ENCODE peak calls at places on chromosomes 1 and 21, in eight cellular contexts. P is trophoblast cell, E is endothelial cell of umbilical vein, V is K562, D is mucosa of descending colon, M is lung, H is heart right ventricle, B is uterus. Z is an unnamed sample. For H3K36me3, the result is how much of the 10 kb centered on the place peaks cover.

GRCh38 chr1:45543599-45544417 is 6.8 kb upstream of the AKR1A1 start:
- DNase-seq in D (peak), M (peak), B (no peak), P (peak), H (peak), E (peak), V (no peak), Z (no peak)

GRCh38 chr1:18188820-18189517 is 81.4 kb downstream of the IGSF21 start:
- DNase-seq in P (no peak), M (no peak), E (no peak), H (no peak), B (no peak), V (no peak), D (no peak), Z (no peak)

GRCh38 chr1:157277281-157277680 is 139.1 kb upstream of the ETV3 start:
- DNase-seq in V (no peak), P (no peak), E (no peak), B (no peak), H (no peak), M (no peak), D (no peak), Z (no peak)

GRCh38 chr1:99646885-99647284 is 972 bp downstream of the PALMD start:
- DNase-seq in V (no peak), M (no peak), P (no peak), B (no peak), D (no peak), E (no peak), H (no peak), Z (no peak)

GRCh38 chr1:155207578-155208405 is at the start of gene THBS3:
- DNase-seq in V (no peak), D (peak), H (peak), P (no peak), M (no peak), E (peak), B (peak), Z (peak)

GRCh38 chr1:25135903-25136302 is 96.4 kb downstream of the SYF2 start:
- DNase-seq in D (no peak), M (no peak), P (no peak), H (no peak), B (no peak), E (no peak), V (no peak), Z (peak)

GRCh38 chr1:87644033-87644432 is 315.4 kb downstream of the LMO4 start:
- DNase-seq in B (no peak), D (no peak), E (no peak), M (no peak), H (no peak), P (no peak), V (no peak), Z (no peak)

GRCh38 chr21:45379171-45379900 is 25.6 kb upstream of the COL18A1 start:
- DNase-seq in V (no peak), E (no peak), B (no peak), M (no peak), P (no peak), D (peak), H (no peak), Z (peak)

GRCh38 chr1:112501810-112502641 is 6.7 kb upstream of the WNT2B start:
- DNase-seq in D (peak), E (peak), P (no peak), B (peak), H (peak), M (peak), V (peak), Z (peak)

GRCh38 chr1:50724626-50725286 is 235.3 kb downstream of the FAF1 start:
- DNase-seq in V (no peak), B (no peak), D (no peak), P (no peak), M (no peak), E (peak), H (no peak), Z (no peak)

GRCh38 chr1:22607154-22607553 is 29.3 kb upstream of the C1QA start:
- DNase-seq in M (no peak), H (no peak), V (peak), B (no peak), E (no peak), P (no peak), D (no peak), Z (no peak)

GRCh38 chr1:94160811-94161210 is 39.9 kb upstream of the ABCA4 start:
- DNase-seq in D (no peak), V (no peak), E (peak), B (no peak), H (no peak), M (no peak), P (peak), Z (no peak)

GRCh38 chr1:222818171-222818570 is 3.3 kb downstream of the DISP1 start:
- DNase-seq in V (no peak), B (no peak), M (no peak), P (no peak), H (no peak), E (no peak), D (no peak), Z (no peak)

GRCh38 chr1:19955529-19956170 is 23.8 kb downstream of the PLA2G2A start:
- DNase-seq in E (no peak), M (no peak), V (no peak), D (no peak), P (no peak), B (no peak), H (no peak), Z (no peak)

GRCh38 chr1:116168277-116169032 is 57.3 kb downstream of the MAB21L3 start:
- DNase-seq in P (peak), V (peak), M (peak), H (peak), D (peak), E (peak), B (peak), Z (no peak)

GRCh38 chr21:29130234-29130993 is at the start of gene MAP3K7CL:
- DNase-seq in B (peak), D (peak), M (peak), P (peak), E (no peak), V (no peak), H (peak), Z (no peak)

GRCh38 chr1:196650403-196650802 is 1.4 kb upstream of the CFH start:
- DNase-seq in M (no peak), D (no peak), B (no peak), H (no peak), V (peak), E (no peak), P (no peak), Z (no peak)

GRCh38 chr1:21725738-21726392 is 56.7 kb upstream of the RAP1GAP start:
- DNase-seq in B (no peak), P (no peak), M (no peak), E (no peak), H (no peak), V (no peak), D (no peak), Z (no peak)

GRCh38 chr1:233242827-233243483 is 52.6 kb downstream of the PCNX2 start:
- DNase-seq in E (peak), H (no peak), P (no peak), M (no peak), V (no peak), D (no peak), B (no peak), Z (no peak)

GRCh38 chr21:35940074-35940927 is 120.0 kb downstream of the SETD4 start:
- DNase-seq in P (peak), D (no peak), E (peak), V (peak), M (peak), B (peak), H (no peak), Z (no peak)

GRCh38 chr1:185719021-185719420 is 15.2 kb upstream of the HMCN1 start:
- DNase-seq in M (no peak), H (no peak), V (no peak), E (peak), D (no peak), P (no peak), B (no peak), Z (no peak)

GRCh38 chr1:202133016-202133415 is 10.3 kb downstream of the GPR37L1 start:
- DNase-seq in V (no peak), P (no peak), B (peak), H (no peak), M (peak), D (no peak), E (no peak), Z (no peak)

GRCh38 chr1:117135329-117135728 is 13.8 kb upstream of the TRIM45 start:
- DNase-seq in P (no peak), M (no peak), B (no peak), E (no peak), V (no peak), H (no peak), D (no peak), Z (no peak)

GRCh38 chr1:16248603-16249534 is 11.9 kb upstream of the CPLANE2 start:
- DNase-seq in V (peak), D (peak), H (peak), P (no peak), M (peak), E (peak), B (peak), Z (peak)

GRCh38 chr1:169906938-169907337 is 13.2 kb upstream of the SCYL3 start:
- DNase-seq in B (no peak), M (no peak), E (no peak), P (no peak), V (no peak), D (no peak), H (no peak), Z (no peak)

GRCh38 chr1:35401072-35401471 is 132.6 kb downstream of the ZMYM4 start:
- DNase-seq in P (no peak), H (no peak), V (no peak), D (no peak), M (no peak), E (no peak), B (no peak), Z (no peak)
- H3K36me3 ChIP-seq in P (under half), H (half or more), V (half or more), D (under half), M (under half), E (under half), B (under half), Z (under half)

GRCh38 chr1:32380061-32380460 is 14.2 kb downstream of the BSDC1 start:
- DNase-seq in P (no peak), V (no peak), B (no peak), E (no peak), M (no peak), D (no peak), H (no peak), Z (no peak)

GRCh38 chr1:32374193-32374592 is 11.9 kb downstream of the TSSK3 start:
- DNase-seq in D (no peak), H (no peak), V (no peak), P (no peak), E (no peak), B (no peak), M (no peak), Z (no peak)

GRCh38 chr1:32372149-32372756 is 9.9 kb downstream of the TSSK3 start:
- DNase-seq in D (no peak), H (no peak), E (no peak), P (no peak), V (no peak), B (no peak), M (no peak), Z (no peak)

GRCh38 chr1:32376199-32376598 is 13.9 kb downstream of the TSSK3 start:
- DNase-seq in B (no peak), H (no peak), D (no peak), M (no peak), E (no peak), V (no peak), P (no peak), Z (no peak)

GRCh38 chr1:32377541-32378220 is 15.3 kb downstream of the TSSK3 start:
- DNase-seq in D (no peak), V (no peak), B (no peak), H (no peak), P (peak), M (no peak), E (no peak), Z (no peak)
- H3K36me3 ChIP-seq in D (under half), V (half or more), B (under half), H (half or more), P (half or more), M (half or more), E (under half), Z (under half)

DNA sequence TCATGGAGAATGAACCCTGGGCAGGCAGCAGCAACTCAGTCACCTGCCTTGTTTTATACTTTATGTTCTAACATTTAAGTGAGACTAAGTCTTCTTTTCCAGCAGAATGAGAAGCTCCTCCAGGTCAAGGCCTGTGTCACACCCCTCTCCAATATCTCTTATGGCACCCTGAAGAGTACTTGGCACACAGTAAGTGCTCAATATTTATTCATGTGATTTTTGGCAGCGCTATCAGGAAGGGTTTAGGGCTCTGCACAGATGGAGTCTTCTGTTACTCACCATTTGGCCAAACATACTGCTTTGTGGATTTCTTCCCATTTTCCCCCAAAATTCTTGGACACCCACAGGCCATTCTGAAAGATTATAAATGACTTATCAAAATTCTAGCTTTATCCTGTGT is 43.8 kb upstream of the MYBPHL start:
- DNase-seq in E (no peak), V (no peak), H (no peak), D (no peak), M (peak), P (no peak), B (no peak), Z (no peak)
- H3K36me3 ChIP-seq in E (under half), V (half or more), H (half or more), D (under half), M (under half), P (under half), B (under half), Z (under half)

DNA sequence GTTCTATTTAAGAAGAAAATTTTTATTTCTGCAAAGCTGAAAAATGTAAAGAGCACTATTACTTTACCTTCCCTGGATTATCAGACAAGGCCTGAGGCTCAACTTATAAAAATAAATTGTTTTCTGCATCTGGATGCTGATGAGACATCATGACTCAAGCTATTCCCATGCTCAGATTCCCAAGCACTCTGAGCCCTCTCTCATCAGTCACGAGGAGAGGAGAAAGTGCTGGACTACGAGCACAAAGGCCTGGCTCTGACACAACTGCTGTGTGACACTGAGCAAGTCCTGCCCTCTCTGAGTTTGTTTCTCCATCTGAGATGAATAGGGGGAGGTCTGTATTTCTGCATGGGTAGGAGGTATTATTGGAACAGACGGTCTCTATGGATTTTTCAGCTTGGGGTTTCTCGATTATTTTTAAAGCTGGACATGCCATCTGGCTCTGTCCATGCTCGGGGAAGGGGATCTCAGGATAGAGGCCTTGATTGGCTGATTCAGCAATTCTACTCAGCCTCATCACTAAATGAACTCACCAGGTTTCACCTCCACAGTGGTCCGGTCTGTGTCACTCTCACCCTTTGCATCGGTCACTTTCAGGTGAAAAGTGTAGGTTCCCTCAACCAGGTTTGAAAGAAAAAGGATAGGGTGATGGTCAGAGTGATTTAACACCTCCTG is 107.7 kb downstream of the KIAA0319L start:
- DNase-seq in H (no peak), D (no peak), B (no peak), E (no peak), P (no peak), M (no peak), V (no peak), Z (no peak)
- H3K36me3 ChIP-seq in H (half or more), D (under half), B (under half), E (under half), P (under half), M (under half), V (half or more), Z (under half)

GRCh38 chr1:246930830-246931548 is 759 bp downstream of the AHCTF1 start:
- DNase-seq in M (peak), D (peak), B (peak), H (peak), P (no peak), E (peak), V (peak), Z (peak)
- H3K36me3 ChIP-seq in M (under half), D (under half), B (under half), H (under half), P (under half), E (under half), V (under half), Z (under half)

GRCh38 chr21:25584833-25585232 is 22.4 kb downstream of the MRPL39 start:
- DNase-seq in H (no peak), B (no peak), D (no peak), P (no peak), M (no peak), E (no peak), V (no peak), Z (no peak)
- H3K36me3 ChIP-seq in H (half or more), B (under half), D (under half), P (under half), M (under half), E (under half), V (under half), Z (under half)

DNA sequence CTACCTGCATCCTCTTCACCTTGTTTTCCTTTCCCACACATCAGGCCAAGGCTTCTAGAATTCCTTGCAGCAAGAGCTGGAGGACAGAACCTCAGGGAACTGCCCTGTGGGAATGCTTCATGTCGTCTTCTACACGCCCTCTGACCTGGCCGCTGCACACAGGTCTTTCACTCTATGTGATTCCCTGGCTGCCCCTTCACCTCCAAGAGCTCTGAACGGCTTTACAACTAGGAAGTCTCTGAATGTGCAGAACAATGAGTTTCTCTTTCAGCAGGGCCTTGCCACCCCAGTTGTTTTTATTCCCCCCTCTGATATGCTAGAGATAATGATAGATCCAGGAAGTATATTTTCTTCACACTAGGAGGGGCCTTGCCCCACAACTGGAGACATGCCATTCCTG is 142.6 kb downstream of the CLIC6 start:
- DNase-seq in H (no peak), P (peak), E (peak), D (no peak), M (no peak), V (no peak), B (no peak), Z (no peak)
- H3K36me3 ChIP-seq in H (under half), P (under half), E (under half), D (under half), M (under half), V (half or more), B (under half), Z (under half)